ENCODE peak calls at places on chromosomes 2 and 18, in five cellular contexts. One of them, this sample, is unnamed.

GRCh38 chr2:127259355-127259754 is 34.6 kb downstream of the ERCC3 start:
- DNase-seq in activated T-cell treated with anti-CD3 and anti-CD28 coated beads, Interleukin-2, amount 50 U/mL, for 48 hours: no peak
- DNase-seq in pancreas: no peak
- DNase-seq in HepG2: no peak
- DNase-seq in left ventricle myocardium superior: no peak
- DNase-seq in this sample: no peak

GRCh38 chr2:231644426-231644825 is 51.8 kb downstream of the TEX44 start:
- DNase-seq in pancreas: no peak
- DNase-seq in activated T-cell treated with anti-CD3 and anti-CD28 coated beads, Interleukin-2, amount 50 U/mL, for 48 hours: no peak
- DNase-seq in left ventricle myocardium superior: peak
- DNase-seq in HepG2: no peak
- DNase-seq in this sample: no peak

GRCh38 chr18:12281861-12282260 is 26.2 kb upstream of the TUBB6 start:
- DNase-seq in pancreas: no peak
- DNase-seq in left ventricle myocardium superior: no peak
- DNase-seq in HepG2: no peak
- DNase-seq in activated T-cell treated with anti-CD3 and anti-CD28 coated beads, Interleukin-2, amount 50 U/mL, for 48 hours: no peak
- DNase-seq in this sample: no peak

GRCh38 chr18:9720327-9720726 is 12.2 kb downstream of the RAB31 start:
- DNase-seq in pancreas: no peak
- DNase-seq in HepG2: no peak
- DNase-seq in activated T-cell treated with anti-CD3 and anti-CD28 coated beads, Interleukin-2, amount 50 U/mL, for 48 hours: no peak
- DNase-seq in left ventricle myocardium superior: no peak
- DNase-seq in this sample: no peak

GRCh38 chr2:180523629-180524340 is 456.6 kb upstream of the UBE2E3 start:
- DNase-seq in HepG2: no peak
- DNase-seq in activated T-cell treated with anti-CD3 and anti-CD28 coated beads, Interleukin-2, amount 50 U/mL, for 48 hours: no peak
- DNase-seq in left ventricle myocardium superior: no peak
- DNase-seq in pancreas: no peak
- DNase-seq in this sample: no peak

GRCh38 chr2:6526093-6526824 is 339.4 kb downstream of the CMPK2 start:
- DNase-seq in left ventricle myocardium superior: no peak
- DNase-seq in activated T-cell treated with anti-CD3 and anti-CD28 coated beads, Interleukin-2, amount 50 U/mL, for 48 hours: no peak
- DNase-seq in HepG2: peak
- DNase-seq in pancreas: no peak
- DNase-seq in this sample: no peak

GRCh38 chr2:190352668-190353536 is 9.5 kb downstream of the INPP1 start:
- DNase-seq in pancreas: no peak
- DNase-seq in activated T-cell treated with anti-CD3 and anti-CD28 coated beads, Interleukin-2, amount 50 U/mL, for 48 hours: no peak
- DNase-seq in left ventricle myocardium superior: no peak
- DNase-seq in HepG2: peak
- DNase-seq in this sample: no peak

GRCh38 chr2:233974530-233975071 is 57.4 kb downstream of the TRPM8 start:
- DNase-seq in HepG2: peak
- DNase-seq in left ventricle myocardium superior: peak
- DNase-seq in pancreas: peak
- DNase-seq in activated T-cell treated with anti-CD3 and anti-CD28 coated beads, Interleukin-2, amount 50 U/mL, for 48 hours: no peak
- DNase-seq in this sample: no peak

GRCh38 chr18:21000667-21001066 is 110.9 kb downstream of the ROCK1 start:
- DNase-seq in left ventricle myocardium superior: no peak
- DNase-seq in pancreas: no peak
- DNase-seq in HepG2: no peak
- DNase-seq in activated T-cell treated with anti-CD3 and anti-CD28 coated beads, Interleukin-2, amount 50 U/mL, for 48 hours: no peak
- DNase-seq in this sample: no peak

GRCh38 chr2:170505631-170506270 is 209.4 kb upstream of the SP5 start:
- DNase-seq in HepG2: no peak
- DNase-seq in left ventricle myocardium superior: peak
- DNase-seq in activated T-cell treated with anti-CD3 and anti-CD28 coated beads, Interleukin-2, amount 50 U/mL, for 48 hours: no peak
- DNase-seq in pancreas: no peak
- DNase-seq in this sample: no peak

GRCh38 chr2:126317797-126318431 is 338.0 kb upstream of the GYPC start:
- DNase-seq in HepG2: no peak
- DNase-seq in left ventricle myocardium superior: no peak
- DNase-seq in pancreas: no peak
- DNase-seq in activated T-cell treated with anti-CD3 and anti-CD28 coated beads, Interleukin-2, amount 50 U/mL, for 48 hours: no peak
- DNase-seq in this sample: no peak

GRCh38 chr2:95530734-95531133 is 46.2 kb upstream of the TRIM43B start:
- DNase-seq in activated T-cell treated with anti-CD3 and anti-CD28 coated beads, Interleukin-2, amount 50 U/mL, for 48 hours: peak
- DNase-seq in left ventricle myocardium superior: no peak
- DNase-seq in pancreas: no peak
- DNase-seq in HepG2: no peak
- DNase-seq in this sample: no peak

GRCh38 chr2:177315303-177315887 is 50.9 kb upstream of the NFE2L2 start:
- DNase-seq in activated T-cell treated with anti-CD3 and anti-CD28 coated beads, Interleukin-2, amount 50 U/mL, for 48 hours: no peak
- DNase-seq in HepG2: no peak
- DNase-seq in left ventricle myocardium superior: no peak
- DNase-seq in pancreas: no peak
- DNase-seq in this sample: no peak

GRCh38 chr2:953975-954686 is 3.5 kb downstream of the SNTG2 start:
- DNase-seq in HepG2: peak
- DNase-seq in pancreas: no peak
- DNase-seq in left ventricle myocardium superior: no peak
- DNase-seq in activated T-cell treated with anti-CD3 and anti-CD28 coated beads, Interleukin-2, amount 50 U/mL, for 48 hours: no peak
- DNase-seq in this sample: no peak

This sample was measured in T-helper 9 cell.